ENCODE peak calls at places on chromosome 13, in seven cellular contexts. W, Z, F, L, X, J and P are unnamed samples.

GRCh38 chr13:106678646-106679045 is 110.7 kb upstream of the ARGLU1 start:
- DNase-seq in W (no peak), Z (no peak), F (no peak), L (no peak), X (no peak), J (no peak), P (no peak)

GRCh38 chr13:51731759-51732158 is 72.2 kb downstream of the DHRS12 start:
- DNase-seq in W (peak), Z (peak), F (peak), L (peak), X (no peak), J (peak), P (no peak)

GRCh38 chr13:33381906-33382305 is 96.4 kb upstream of the STARD13 start:
- DNase-seq in W (no peak), Z (no peak), F (no peak), L (no peak), X (no peak), J (no peak), P (no peak)

GRCh38 chr13:83730674-83731073 is 151.6 kb downstream of the SLITRK1 start:
- DNase-seq in W (no peak), Z (no peak), F (no peak), L (no peak), X (no peak), J (peak), P (no peak)

GRCh38 chr13:28568286-28568685 is 73.4 kb upstream of the FLT1 start:
- DNase-seq in W (peak), Z (no peak), F (peak), L (no peak), X (peak), J (peak), P (peak)

GRCh38 chr13:27183561-27184147 is 12.0 kb upstream of the USP12 start:
- DNase-seq in W (no peak), Z (no peak), F (no peak), L (peak), X (no peak), J (peak), P (no peak)

GRCh38 chr13:41649659-41650058 is 192.3 kb downstream of the RGCC start:
- DNase-seq in W (peak), Z (peak), F (no peak), L (peak), X (no peak), J (peak), P (no peak)

GRCh38 chr13:82688400-82688999 is 1193.8 kb downstream of the SLITRK1 start:
- DNase-seq in W (peak), Z (no peak), F (no peak), L (peak), X (no peak), J (peak), P (no peak)

GRCh38 chr13:30141773-30142501 is 165.4 kb downstream of the KATNAL1 start:
- DNase-seq in W (no peak), Z (no peak), F (peak), L (peak), X (no peak), J (no peak), P (no peak)

GRCh38 chr13:33799950-33800592 is 17.9 kb upstream of the RFC3 start:
- DNase-seq in W (peak), Z (no peak), F (peak), L (peak), X (no peak), J (peak), P (no peak)

GRCh38 chr13:40094056-40094455 is 438.6 kb downstream of the COG6 start:
- DNase-seq in W (no peak), Z (no peak), F (no peak), L (no peak), X (no peak), J (no peak), P (no peak)

GRCh38 chr13:96796234-96796633 is 198.0 kb downstream of the OXGR1 start:
- DNase-seq in W (peak), Z (no peak), F (no peak), L (peak), X (no peak), J (no peak), P (no peak)

GRCh38 chr13:45658586-45659235 is 43.2 kb upstream of the ERICH6B start:
- DNase-seq in W (peak), Z (no peak), F (peak), L (peak), X (no peak), J (no peak), P (no peak)

GRCh38 chr13:110815471-110816204 is 99.2 kb downstream of the ANKRD10 start:
- DNase-seq in W (no peak), Z (no peak), F (no peak), L (no peak), X (no peak), J (peak), P (no peak)

GRCh38 chr13:99464441-99464949 is 36.8 kb upstream of the TM9SF2 start:
- DNase-seq in W (peak), Z (no peak), F (peak), L (no peak), X (no peak), J (no peak), P (no peak)

GRCh38 chr13:38687246-38688229 is 661 bp downstream of the FREM2 start:
- DNase-seq in W (no peak), Z (no peak), F (no peak), L (peak), X (no peak), J (peak), P (peak)

GRCh38 chr13:47499358-47500150 is 501.5 kb downstream of the SUCLA2 start:
- DNase-seq in W (peak), Z (peak), F (peak), L (peak), X (no peak), J (peak), P (no peak)

GRCh38 chr13:50722437-50723125 is 120.9 kb downstream of the DLEU7 start:
- DNase-seq in W (no peak), Z (no peak), F (no peak), L (no peak), X (no peak), J (no peak), P (no peak)

GRCh38 chr13:52164989-52165388 is 5.6 kb upstream of the NEK3 start:
- DNase-seq in W (no peak), Z (no peak), F (no peak), L (no peak), X (no peak), J (no peak), P (no peak)

GRCh38 chr13:107375701-107376350 is 807.9 kb upstream of the ARGLU1 start:
- DNase-seq in W (no peak), Z (no peak), F (no peak), L (no peak), X (no peak), J (no peak), P (no peak)

GRCh38 chr13:27978301-27978968 is 9.3 kb upstream of the CDX2 start:
- DNase-seq in W (no peak), Z (no peak), F (no peak), L (no peak), X (no peak), J (peak), P (no peak)